ENCODE peak calls at places on chromosomes 3 and 15, in six cellular contexts. V is H9, X is H1, M is trophoblast cell, E is neuronal stem cell, A is mesenchymal stem cell. L is an unnamed sample.

GRCh38 chr3:188404701-188405100 is 250.7 kb downstream of the LPP start:
- DNase-seq in V (no peak), A (no peak), X (no peak), M (no peak), E (no peak), L (no peak)

GRCh38 chr3:54663558-54664114 is 264.2 kb downstream of the LRTM1 start:
- DNase-seq in E (no peak), V (no peak), M (no peak), X (no peak), A (no peak), L (no peak)

GRCh38 chr3:5572168-5572567 is 384.7 kb downstream of the EDEM1 start:
- DNase-seq in E (no peak), A (no peak), M (no peak), V (no peak), X (no peak), L (no peak)

GRCh38 chr3:172138031-172138538 is 98.7 kb downstream of the FNDC3B start:
- DNase-seq in X (no peak), V (no peak), A (peak), E (no peak), M (no peak), L (no peak)

GRCh38 chr15:89157061-89157460 is 64.3 kb downstream of the RLBP1 start:
- DNase-seq in M (no peak), A (no peak), X (no peak), E (no peak), V (no peak), L (no peak)

GRCh38 chr3:53026423-53027162 is 19.3 kb downstream of the SFMBT1 start:
- DNase-seq in M (no peak), X (no peak), A (no peak), V (peak), E (no peak), L (no peak)

GRCh38 chr3:45123030-45123429 is 23.1 kb downstream of the CDCP1 start:
- DNase-seq in A (peak), V (no peak), E (no peak), X (no peak), M (peak), L (peak)

GRCh38 chr3:178465260-178466180 is 70.7 kb upstream of the KCNMB2 start:
- DNase-seq in A (no peak), X (no peak), M (no peak), V (no peak), E (no peak), L (no peak)

GRCh38 chr15:29566914-29567313 is 255.4 kb downstream of the TJP1 start:
- DNase-seq in V (no peak), E (no peak), M (no peak), X (no peak), A (no peak), L (no peak)

GRCh38 chr3:89847955-89848354 is 740.5 kb downstream of the EPHA3 start:
- DNase-seq in A (no peak), M (no peak), V (no peak), X (no peak), E (no peak), L (no peak)

GRCh38 chr3:178719036-178719635 is 182.9 kb downstream of the KCNMB2 start:
- DNase-seq in A (peak), E (no peak), M (no peak), V (no peak), X (no peak), L (no peak)

GRCh38 chr3:101066776-101067175 is 73.6 kb upstream of the ABI3BP start:
- DNase-seq in E (no peak), V (no peak), X (no peak), A (peak), M (peak), L (peak)
- H3K27ac ChIP-seq in E (no peak), V (no peak), X (no peak), A (peak), M (no peak), L (peak)

DNA sequence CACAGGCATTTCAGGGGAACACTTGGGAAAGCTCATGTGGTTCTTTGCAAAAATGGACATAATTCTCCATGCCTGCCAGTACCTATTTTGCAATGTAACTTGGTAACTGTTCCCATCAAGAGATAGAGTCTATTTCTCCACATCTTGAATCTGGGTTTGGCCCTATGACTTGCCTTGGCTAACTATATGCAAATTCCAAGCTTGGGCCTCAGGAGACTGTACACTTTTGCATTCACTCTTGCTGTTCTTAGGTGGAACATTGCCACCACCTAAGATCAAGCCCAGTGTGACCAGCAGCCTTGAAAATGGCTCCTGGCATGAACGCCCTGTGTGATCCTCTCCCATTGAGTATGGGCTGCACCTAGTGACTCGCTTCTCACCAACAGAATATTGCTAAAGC is 19.8 kb upstream of the SMAD6 start:
- DNase-seq in M (peak), X (no peak), E (no peak), A (no peak), V (no peak), L (no peak)
- H3K14ac ChIP-seq in M (no peak), X (no peak), E (no peak), A (no peak), V (no peak), L (no peak)

GRCh38 chr3:79085166-79085565 is 682.6 kb downstream of the ROBO1 start:
- DNase-seq in V (no peak), X (no peak), E (no peak), M (peak), A (peak), L (peak)
- H4K91ac ChIP-seq in V (no peak), X (no peak), E (no peak), M (no peak), A (no peak), L (peak)

DNA sequence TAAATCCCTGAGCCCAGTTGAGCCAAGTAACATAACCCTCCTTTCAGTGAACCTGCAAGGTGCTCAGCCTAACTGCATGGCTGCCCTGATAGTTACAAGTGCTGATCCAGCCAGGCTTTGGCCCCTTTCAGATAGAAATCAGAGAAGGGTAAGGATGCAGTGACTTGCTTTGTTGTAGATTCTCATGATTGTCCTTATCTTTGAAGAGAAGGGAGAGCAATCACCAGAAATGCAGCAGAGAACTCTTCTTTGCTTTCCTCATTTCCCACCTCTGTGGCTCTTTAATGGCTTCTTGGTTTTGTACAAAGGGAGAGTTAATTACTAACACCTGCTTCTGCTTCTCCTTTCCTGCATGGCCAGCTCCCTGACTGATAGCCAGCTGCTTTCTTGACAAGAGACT is 271.4 kb upstream of the NR2E3 start:
- DNase-seq in V (no peak), X (no peak), A (no peak), E (no peak), M (no peak), L (no peak)
- H3K27ac ChIP-seq in V (no peak), X (no peak), A (no peak), E (peak), M (no peak), L (no peak)

GRCh38 chr3:94431831-94432230 is 369.0 kb downstream of the NSUN3 start:
- DNase-seq in M (no peak), V (no peak), E (no peak), A (peak), X (no peak), L (no peak)
- H3K14ac ChIP-seq in M (no peak), V (no peak), E (no peak), A (no peak), X (no peak), L (no peak)

GRCh38 chr3:183410280-183410679 is 18.1 kb downstream of the MCF2L2 start:
- DNase-seq in E (no peak), M (no peak), X (no peak), V (no peak), A (peak), L (no peak)
- H4K91ac ChIP-seq in E (no peak), M (no peak), X (no peak), V (no peak), A (no peak), L (no peak)

GRCh38 chr3:112134335-112135124 is 1.5 kb upstream of the GCSAM start:
- DNase-seq in X (no peak), M (peak), V (no peak), A (no peak), E (no peak), L (no peak)
- H3K27ac ChIP-seq in X (no peak), M (no peak), V (no peak), A (no peak), E (no peak), L (no peak)

DNA sequence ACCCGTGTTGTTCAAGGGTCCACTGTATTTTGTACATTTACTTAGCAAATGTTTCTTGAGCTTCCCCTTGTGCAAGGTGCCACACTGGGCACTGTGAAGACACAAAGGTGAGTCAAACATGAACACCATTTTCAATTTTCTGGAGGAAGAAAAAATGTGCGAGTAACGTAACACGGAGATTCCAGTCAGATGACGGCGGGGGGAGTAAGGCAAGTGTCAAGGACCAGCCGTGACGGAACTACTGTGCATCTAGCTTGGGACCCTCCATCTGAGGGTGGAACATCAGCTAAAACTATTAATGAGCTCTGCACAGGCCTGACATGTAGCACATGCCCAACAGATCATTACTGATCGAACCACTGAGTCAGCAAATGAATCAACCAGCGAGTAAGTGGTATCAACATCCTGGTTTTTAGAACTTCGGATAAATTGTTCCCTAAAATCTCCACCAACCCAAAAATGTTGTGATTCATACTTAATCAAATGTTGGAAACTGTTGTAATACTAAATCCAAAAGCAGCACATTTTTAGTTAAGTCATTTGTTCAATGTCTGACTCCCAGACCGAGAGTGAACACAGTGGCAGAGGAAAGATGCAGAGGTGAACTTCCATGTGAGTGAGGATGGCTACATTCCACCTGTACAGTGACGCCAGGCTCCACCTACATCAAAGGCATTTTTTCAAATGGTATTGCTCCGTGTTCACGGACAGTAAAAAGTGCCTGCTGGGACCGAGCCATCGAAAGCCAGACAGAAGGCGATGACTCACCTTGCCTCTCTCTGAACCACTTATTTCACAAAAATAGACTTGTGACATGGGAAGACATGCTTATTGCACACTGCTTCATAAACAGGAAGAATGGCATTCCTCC is 172.2 kb downstream of the ATP10A start:
- DNase-seq in A (no peak), V (no peak), X (no peak), M (peak), E (no peak), L (peak)
- H3K14ac ChIP-seq in A (no peak), V (no peak), X (no peak), M (no peak), E (no peak), L (no peak)

GRCh38 chr3:194686414-194686815 is 732 bp downstream of the FAM43A start:
- DNase-seq in V (no peak), X (no peak), M (no peak), E (no peak), A (no peak), L (no peak)

GRCh38 chr3:194685723-194686413 is at the start of gene FAM43A:
- DNase-seq in A (peak), M (peak), V (peak), X (peak), E (peak), L (peak)

GRCh38 chr3:194686816-194687637 is 1.3 kb downstream of the FAM43A start:
- DNase-seq in X (no peak), A (peak), E (peak), M (peak), V (peak), L (peak)

GRCh38 chr3:194683431-194683830 is 2.3 kb upstream of the FAM43A start:
- DNase-seq in X (no peak), E (no peak), M (peak), A (no peak), V (no peak), L (peak)

GRCh38 chr3:194685050-194685722 is 497 bp upstream of the FAM43A start:
- DNase-seq in X (no peak), E (no peak), V (no peak), M (no peak), A (no peak), L (no peak)
- H4K91ac ChIP-seq in X (no peak), E (no peak), V (no peak), M (no peak), A (no peak), L (no peak)

GRCh38 chr15:40773496-40773895 is 3.7 kb downstream of the C15orf62 start:
- DNase-seq in A (no peak), X (no peak), E (no peak), M (no peak), V (no peak), L (no peak)

GRCh38 chr15:40775740-40776536 is 6.2 kb downstream of the C15orf62 start:
- DNase-seq in V (no peak), M (no peak), X (no peak), A (no peak), E (no peak), L (no peak)

GRCh38 chr15:40773902-40774301 is 4.1 kb downstream of the C15orf62 start:
- DNase-seq in E (no peak), M (no peak), A (no peak), V (no peak), X (no peak), L (no peak)

GRCh38 chr15:40775007-40775406 is 5.2 kb downstream of the C15orf62 start:
- DNase-seq in X (no peak), A (no peak), M (no peak), V (no peak), E (no peak), L (no peak)

DNA sequence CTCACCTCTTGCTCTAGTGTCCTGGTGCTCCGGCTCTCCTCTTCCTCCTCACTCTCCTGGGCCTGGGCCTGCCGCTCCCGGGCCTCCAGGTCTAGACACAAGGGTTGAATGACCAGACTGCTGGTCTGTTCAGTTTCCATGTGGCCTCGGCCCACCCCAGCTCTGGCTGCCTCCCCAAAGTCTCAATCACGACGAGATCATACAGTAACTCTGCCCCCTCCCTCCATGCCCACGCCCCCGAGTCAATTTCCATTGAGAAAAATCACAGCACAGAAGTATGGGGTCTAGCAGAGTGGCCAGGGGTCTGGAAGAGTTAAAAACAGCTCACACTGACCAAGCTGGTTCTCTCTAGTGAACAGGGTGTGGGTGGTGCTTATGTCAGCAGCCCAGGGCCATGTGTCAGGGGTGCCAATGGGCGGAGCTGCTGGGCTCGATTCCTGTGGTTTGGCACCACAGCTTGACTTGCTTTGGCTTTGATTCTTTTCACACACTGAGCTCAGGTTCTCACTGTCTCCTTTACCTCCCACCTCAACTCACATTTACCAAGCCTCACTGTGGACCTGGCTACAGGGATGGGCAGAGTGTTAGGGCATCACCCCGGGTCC is 6.9 kb downstream of the C15orf62 start:
- DNase-seq in E (no peak), M (no peak), A (no peak), V (no peak), X (no peak), L (peak)
- H3K27ac ChIP-seq in E (no peak), M (no peak), A (no peak), V (no peak), X (no peak), L (no peak)

L was measured in IMR-90.